ENCODE peak calls at places on chromosomes 4 and X, in four cellular contexts. L is iPS DF 6.9, P is psoas muscle, O is cardiac muscle cell. Y is an unnamed sample.

GRCh38 chrX:39096599-39096998 is 295.3 kb downstream of the MID1IP1 start:
- DNase-seq in L (no peak), P (no peak), O (no peak), Y (no peak)

GRCh38 chr4:7703669-7704068 is 236.0 kb downstream of the AFAP1 start:
- DNase-seq in L (no peak), P (no peak), O (no peak), Y (no peak)

GRCh38 chr4:11323771-11324170 is 104.9 kb downstream of the HS3ST1 start:
- DNase-seq in L (peak; percentile 2), P (no peak), O (no peak), Y (no peak)

GRCh38 chrX:1657367-1658082 is 42.7 kb downstream of the ASMT start:
- DNase-seq in L (no peak), P (no peak), O (peak; percentile 31), Y (no peak)

GRCh38 chrX:84047339-84047738 is 140.7 kb downstream of the RPS6KA6 start:
- DNase-seq in L (no peak), P (no peak), O (no peak), Y (no peak)

GRCh38 chrX:53116101-53116500 is 22.2 kb downstream of the KANTR start:
- DNase-seq in L (no peak), P (no peak), O (peak; percentile 86), Y (no peak)

GRCh38 chr4:177403746-177404145 is 38.5 kb downstream of the AGA start:
- DNase-seq in L (no peak), P (no peak), O (peak; percentile 29), Y (no peak)

GRCh38 chr4:178340468-178340867 is 898.2 kb upstream of the AGA start:
- DNase-seq in L (no peak), P (no peak), O (no peak), Y (no peak)

GRCh38 chrX:12013220-12013619 is 125.1 kb upstream of the FRMPD4 start:
- DNase-seq in L (no peak), P (no peak), O (peak; percentile 15), Y (no peak)

GRCh38 chr4:163525982-163526381 is 31.5 kb downstream of the TMA16 start:
- DNase-seq in L (no peak), P (no peak), O (no peak), Y (no peak)

GRCh38 chrX:74286950-74287349 is 17.0 kb upstream of the ZCCHC13 start:
- DNase-seq in L (no peak), P (no peak), O (peak; percentile 7), Y (no peak)

GRCh38 chr4:42159271-42160001 is 7.0 kb upstream of the BEND4 start:
- DNase-seq in L (no peak), P (no peak), O (no peak), Y (no peak)

GRCh38 chr4:139042981-139043460 is 27.4 kb downstream of the NOCT start:
- DNase-seq in L (no peak), P (no peak), O (no peak), Y (no peak)

GRCh38 chrX:65545456-65545855 is 10.9 kb upstream of the LAS1L start:
- DNase-seq in L (no peak), P (no peak), O (peak; percentile 43), Y (no peak)

GRCh38 chr4:54898163-54898562 is 227.2 kb downstream of the KDR start:
- DNase-seq in L (no peak), P (no peak), O (no peak), Y (no peak)

GRCh38 chr4:84681488-84682274 is 98.8 kb downstream of the CDS1 start:
- DNase-seq in L (no peak), P (no peak), O (peak; percentile 73), Y (no peak)

GRCh38 chrX:71128915-71129765 is 10.7 kb downstream of the MED12 start:
- DNase-seq in L (no peak), P (peak; percentile 58), O (peak; percentile 68), Y (no peak)

GRCh38 chr4:112819729-112820128 is 182.8 kb downstream of the LARP7 start:
- DNase-seq in L (no peak), P (no peak), O (no peak), Y (no peak)

GRCh38 chrX:140723251-140723650 is 13.7 kb downstream of the LINC00632 start:
- DNase-seq in L (no peak), P (no peak), O (peak; percentile 24), Y (no peak)

GRCh38 chr4:158036998-158037397 is 135.8 kb downstream of the GASK1B start:
- DNase-seq in L (no peak), P (no peak), O (no peak), Y (no peak)

GRCh38 chrX:129540068-129540653 is at the start of gene OCRL:
- DNase-seq in L (no peak), P (peak; percentile 66), O (peak; percentile 72), Y (peak; percentile 85)

GRCh38 chrX:129606918-129607317 is 47.8 kb downstream of the APLN start:
- DNase-seq in L (no peak), P (no peak), O (peak; percentile 60), Y (no peak)

GRCh38 chrX:56026816-56027215 is 205.3 kb upstream of the KLF8 start:
- DNase-seq in L (no peak), P (no peak), O (no peak), Y (no peak)

GRCh38 chr4:128427832-128428366 is 140.3 kb upstream of the PGRMC2 start:
- DNase-seq in L (no peak), P (no peak), O (peak; percentile 85), Y (no peak)

GRCh38 chr4:145679991-145680455 is at the start of gene C4orf51:
- DNase-seq in L (no peak), P (no peak), O (peak; percentile 56), Y (no peak)

GRCh38 chr4:59455751-59456150 is 1744.4 kb upstream of the ADGRL3 start:
- DNase-seq in L (no peak), P (no peak), O (no peak), Y (no peak)

GRCh38 chr4:57291911-57292310 is 181.7 kb upstream of the IGFBP7 start:
- DNase-seq in L (no peak), P (no peak), O (no peak), Y (no peak)

GRCh38 chr4:106365613-106366012 is 3.0 kb downstream of the GIMD1 start:
- DNase-seq in L (no peak), P (no peak), O (peak; percentile 86), Y (no peak)

GRCh38 chrX:100316987-100317386 is 93.1 kb downstream of the PCDH19 start:
- DNase-seq in L (no peak), P (no peak), O (no peak), Y (no peak)

GRCh38 chr4:123659759-123660158 is 263.2 kb downstream of the SPRY1 start:
- DNase-seq in L (no peak), P (no peak), O (no peak), Y (no peak)

GRCh38 chr4:113384600-113384999 is 335.1 kb downstream of the ANK2 start:
- DNase-seq in L (no peak), P (no peak), O (peak; percentile 25), Y (no peak)

GRCh38 chr4:174523003-174523693 is 860 bp upstream of the HPGD start:
- DNase-seq in L (no peak), P (no peak), O (no peak), Y (no peak)

GRCh38 chr4:174520655-174521054 is 1.6 kb downstream of the HPGD start:
- DNase-seq in L (no peak), P (no peak), O (no peak), Y (no peak)

GRCh38 chr4:174521800-174522182 is 497 bp downstream of the HPGD start:
- DNase-seq in L (no peak), P (no peak), O (no peak), Y (no peak)

GRCh38 chr4:174524242-174524641 is 2.0 kb upstream of the HPGD start:
- DNase-seq in L (no peak), P (no peak), O (no peak), Y (no peak)

DNA sequence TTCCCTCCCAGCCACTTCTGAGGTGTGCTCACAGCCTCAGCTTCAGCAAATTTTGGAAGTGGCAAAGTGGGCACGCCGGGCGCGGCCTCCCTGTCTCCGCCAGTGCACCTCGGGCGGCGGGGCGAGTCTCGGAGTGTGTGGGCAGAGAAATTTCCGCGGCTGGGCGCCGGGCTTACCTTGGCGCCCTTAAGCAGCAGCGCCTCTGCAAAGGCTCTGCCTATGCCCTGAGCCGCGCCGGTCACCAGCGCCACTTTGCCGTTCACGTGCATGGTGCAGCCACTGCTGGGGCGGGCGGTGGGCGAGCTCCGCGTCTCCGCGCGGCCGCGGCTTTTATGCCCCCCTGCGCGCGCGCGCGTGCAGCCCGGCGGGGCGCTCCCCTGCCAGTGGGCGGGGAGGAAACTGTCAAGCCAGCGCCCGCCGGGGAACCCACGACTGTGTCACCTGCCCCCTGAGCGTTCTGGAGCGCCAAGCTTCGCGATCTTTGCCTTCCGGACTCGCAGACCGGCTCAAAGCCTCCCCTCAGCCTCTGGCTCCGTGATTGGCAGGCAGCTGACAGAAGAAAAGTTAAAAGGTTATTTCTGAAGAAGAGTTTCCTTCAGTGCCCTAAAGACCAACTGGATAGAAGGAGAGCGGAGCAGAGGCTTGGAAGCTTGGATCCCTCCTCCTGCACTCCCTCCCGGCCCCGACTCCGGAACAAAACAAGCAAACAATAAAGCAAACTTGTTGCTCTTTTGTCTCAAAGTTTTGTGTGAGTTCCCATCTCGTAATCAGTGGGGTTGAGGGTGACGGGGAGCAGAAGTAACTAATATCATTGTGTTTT is at the start of gene HPGD:
- DNase-seq in L (no peak), P (peak; percentile 58), O (no peak), Y (peak; percentile 84)
- H3K4me3 ChIP-seq in L (peak within 1 kb of the TSS; percentile 52), P (peak within 1 kb of the TSS; percentile 72), O (peak within 1 kb of the TSS; percentile 59), Y (peak within 1 kb of the TSS; percentile 80)

GRCh38 chr4:61555789-61556188 is 355.7 kb downstream of the ADGRL3 start:
- DNase-seq in L (no peak), P (no peak), O (peak; percentile 90), Y (no peak)
- H3K27ac ChIP-seq in L (no peak overlapping the region), P (no peak overlapping the region), O (peak overlapping the region; percentile 85), Y (no peak overlapping the region)

DNA sequence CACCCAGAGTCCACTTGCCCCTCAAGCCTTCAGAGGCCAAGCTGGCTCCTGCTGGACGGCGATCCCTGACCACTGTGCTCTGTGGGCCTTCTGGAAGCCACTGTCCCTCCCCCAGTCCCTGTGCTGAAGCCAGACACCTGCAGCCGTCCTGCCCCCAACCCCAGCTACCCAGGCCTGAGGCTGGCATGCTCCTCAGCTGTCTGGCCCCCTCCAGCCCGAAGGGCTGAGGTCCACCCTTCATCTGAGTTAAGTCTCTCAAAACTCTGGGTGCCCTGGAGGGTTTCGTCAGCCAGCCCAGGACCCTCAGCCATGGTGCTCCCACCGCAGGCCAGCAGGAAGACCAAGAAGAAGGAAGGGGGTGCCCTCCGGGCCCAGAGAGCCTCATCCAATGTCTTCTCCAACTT is 4.0 kb downstream of the MYL5 start:
- DNase-seq in L (no peak), P (no peak), O (no peak), Y (no peak)
- H3K4me1 ChIP-seq in L (peaks cover 7% of the 10 kb centered on the region), P (peaks cover 46% of the 10 kb centered on the region), O (peaks cover 24% of the 10 kb centered on the region), Y (peaks cover 15% of the 10 kb centered on the region)

GRCh38 chr4:142291299-142291698 is 554.8 kb downstream of the INPP4B start:
- DNase-seq in L (no peak), P (no peak), O (no peak), Y (no peak)

GRCh38 chr4:142297313-142297712 is 548.8 kb downstream of the INPP4B start:
- DNase-seq in L (no peak), P (no peak), O (no peak), Y (no peak)

GRCh38 chr4:142293536-142293935 is 552.6 kb downstream of the INPP4B start:
- DNase-seq in L (no peak), P (no peak), O (peak; percentile 60), Y (no peak)
- H3K4me3 ChIP-seq in L (no peak overlapping the region), P (no peak overlapping the region), O (no peak overlapping the region), Y (no peak overlapping the region)

GRCh38 chr4:6697096-6697495 is 3.4 kb downstream of the S100P start:
- DNase-seq in L (no peak), P (no peak), O (no peak), Y (no peak)
- H3K27ac ChIP-seq in L (no peak overlapping the region), P (no peak overlapping the region), O (no peak overlapping the region), Y (no peak overlapping the region)

Y was measured in kidney.